ENCODE peak calls at places on chromosomes 12 and 14, in four cellular contexts. R, E, B and K are unnamed samples.

GRCh38 chr12:15971211-15971610 is 60.1 kb downstream of the DERA start:
- DNase-seq in E (no peak), R (no peak), B (no peak), K (no peak)

GRCh38 chr14:75234173-75234855 is 44.3 kb upstream of the FOS start:
- DNase-seq in E (no peak), B (peak; percentile 49), R (no peak), K (no peak)

GRCh38 chr12:123075591-123076171 is 75.2 kb downstream of the PITPNM2 start:
- DNase-seq in B (no peak), R (peak; percentile 81), E (no peak), K (peak; percentile 46)

GRCh38 chr12:12474931-12475485 is 87.7 kb downstream of the DUSP16 start:
- DNase-seq in R (no peak), E (no peak), B (peak; percentile 4), K (no peak)

GRCh38 chr14:21268612-21269251 is 510 bp downstream of the HNRNPC start:
- DNase-seq in B (no peak), E (peak; percentile 19), R (peak; percentile 62), K (no peak)

GRCh38 chr14:21039585-21040369 is 2.4 kb upstream of the RNASE7 start:
- DNase-seq in B (peak; percentile 40), E (peak; percentile 40), R (peak; percentile 85), K (no peak)

GRCh38 chr12:124744659-124745467 is 118.8 kb downstream of the SCARB1 start:
- DNase-seq in R (no peak), E (no peak), B (no peak), K (peak; percentile 57)

GRCh38 chr12:5655120-5655519 is 223.2 kb downstream of the NTF3 start:
- DNase-seq in B (no peak), R (no peak), E (no peak), K (no peak)

GRCh38 chr12:107207931-107208515 is 114.7 kb upstream of the CRY1 start:
- DNase-seq in E (no peak), R (no peak), B (no peak), K (no peak)

GRCh38 chr14:92317511-92317910 is 5.5 kb upstream of the SLC24A4 start:
- DNase-seq in B (peak; percentile 60), R (no peak), E (no peak), K (no peak)

GRCh38 chr12:6647083-6647604 is at the start of gene ACRBP:
- DNase-seq in B (peak; percentile 55), R (peak; percentile 88), E (peak; percentile 79), K (peak; percentile 79)

GRCh38 chr12:109053382-109054123 is 1.2 kb downstream of the USP30 start:
- DNase-seq in E (no peak), B (no peak), R (peak; percentile 1), K (no peak)

GRCh38 chr12:124641591-124641990 is 74.2 kb upstream of the NCOR2 start:
- DNase-seq in R (no peak), B (no peak), E (no peak), K (no peak)

GRCh38 chr14:59354666-59355065 is 110.5 kb downstream of the GPR135 start:
- DNase-seq in E (no peak), R (no peak), B (peak; percentile 76), K (no peak)

GRCh38 chr14:31420013-31420318 is 384 bp downstream of the HEATR5A start:
- DNase-seq in E (peak; percentile 75), B (no peak), R (peak; percentile 86), K (peak; percentile 68)

GRCh38 chr14:104353221-104353920 is 215.0 kb downstream of the KIF26A start:
- DNase-seq in R (no peak), E (no peak), B (no peak), K (no peak)

GRCh38 chr12:79127268-79127895 is 262.8 kb downstream of the SYT1 start:
- DNase-seq in E (no peak), B (peak; percentile 84), R (no peak), K (no peak)

GRCh38 chr14:76950043-76951020 is 78.2 kb downstream of the IRF2BPL start:
- DNase-seq in B (no peak), R (no peak), E (no peak), K (no peak)

GRCh38 chr12:112555621-112556233 is 137.0 kb downstream of the PTPN11 start:
- DNase-seq in R (no peak), B (no peak), E (no peak), K (no peak)

GRCh38 chr12:52945389-52946232 is 3.3 kb upstream of the KRT18 start:
- DNase-seq in B (peak; percentile 27), E (no peak), R (peak; percentile 86), K (no peak)

GRCh38 chr14:106831322-106831720 is 1304.9 kb downstream of the TMEM121 start:
- DNase-seq in E (no peak), B (no peak), R (no peak), K (no peak)

GRCh38 chr12:63942464-63943241 is 98.2 kb downstream of the SRGAP1 start:
- DNase-seq in E (no peak), B (no peak), R (no peak), K (no peak)

GRCh38 chr12:73057428-73057827 is 785.3 kb downstream of the TRHDE start:
- DNase-seq in B (no peak), E (no peak), R (no peak), K (no peak)

GRCh38 chr12:68269727-68270126 is 16.3 kb upstream of the IL22 start:
- DNase-seq in E (no peak), R (no peak), B (no peak), K (no peak)

GRCh38 chr12:1398673-1399072 is 195.7 kb downstream of the FBXL14 start:
- DNase-seq in B (peak; percentile 60), R (no peak), E (no peak), K (no peak)

GRCh38 chr12:124405592-124405991 is 110.7 kb downstream of the RFLNA start:
- DNase-seq in E (no peak), B (no peak), R (no peak), K (no peak)

GRCh38 chr12:114393569-114393968 is 12.4 kb downstream of the TBX5 start:
- DNase-seq in B (no peak), E (no peak), R (no peak), K (no peak)

GRCh38 chr14:91996951-91997371 is 42.9 kb downstream of the TRIP11 start:
- DNase-seq in E (peak; percentile 5), R (peak; percentile 28), B (peak; percentile 83), K (no peak)

GRCh38 chr12:11661491-11662085 is 12.1 kb downstream of the ETV6 start:
- DNase-seq in E (no peak), B (peak; percentile 41), R (no peak), K (no peak)

GRCh38 chr14:102930753-102931579 is 8.5 kb downstream of the AMN start:
- DNase-seq in E (no peak), B (peak; percentile 17), R (no peak), K (no peak)

GRCh38 chr12:54065677-54066076 is 12.0 kb downstream of the HOXC4 start:
- DNase-seq in E (no peak), R (no peak), B (no peak), K (no peak)

GRCh38 chr12:54060975-54061778 is 7.5 kb downstream of the HOXC4 start:
- DNase-seq in B (no peak), R (no peak), E (no peak), K (no peak)

GRCh38 chr12:54071942-54072341 is 18.3 kb downstream of the HOXC4 start:
- DNase-seq in R (no peak), E (no peak), B (no peak), K (no peak)

GRCh38 chr12:54068423-54069070 is 14.9 kb downstream of the HOXC4 start:
- DNase-seq in R (no peak), B (no peak), E (no peak), K (no peak)

DNA sequence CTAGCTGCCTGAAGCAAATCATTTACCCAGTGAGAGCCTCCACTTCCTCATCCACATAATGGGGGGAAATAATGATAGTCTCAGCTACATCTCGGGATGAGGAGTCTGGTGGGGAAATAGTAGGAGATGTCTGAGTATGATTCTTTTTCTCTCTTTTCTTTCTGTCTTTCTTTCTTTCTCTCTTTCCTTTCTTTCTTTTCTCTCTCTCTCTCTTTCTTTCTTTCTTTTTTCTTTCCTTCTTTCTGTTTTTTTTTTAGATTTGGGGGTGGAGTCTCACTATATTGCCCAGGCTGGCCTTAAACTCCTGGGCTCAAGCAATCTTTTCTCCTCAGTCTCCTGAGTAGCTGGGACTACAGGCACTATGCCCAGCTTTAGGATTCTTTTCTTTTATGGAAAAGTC is 12.8 kb downstream of the HOXC4 start:
- DNase-seq in E (no peak), B (no peak), R (no peak), K (no peak)
- TF ChIP-seq CTCF in E (no peak), B (no peak), R (no peak), K (no peak)

DNA sequence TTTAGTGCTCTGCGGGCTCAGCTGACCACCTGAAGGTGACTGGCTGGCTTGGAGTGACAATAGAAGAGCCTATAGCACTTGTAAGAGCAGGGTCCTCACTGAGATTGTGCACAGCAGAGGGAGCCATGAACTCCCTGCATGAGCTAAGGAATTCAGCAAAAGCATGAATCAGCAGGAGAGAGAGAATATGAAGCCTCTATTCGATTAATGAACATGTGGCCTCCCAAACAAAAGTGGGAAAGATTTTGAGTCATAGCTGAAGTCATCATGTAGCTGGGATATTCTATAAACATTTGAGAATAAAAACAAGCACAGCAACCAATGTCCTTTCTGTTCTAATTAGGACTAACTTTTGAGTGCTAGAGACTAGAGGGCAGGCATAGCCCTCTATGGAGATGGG is 626.6 kb downstream of the DIO2 start:
- DNase-seq in R (peak; percentile 26), E (no peak), B (peak; percentile 70), K (no peak)
- TF ChIP-seq CTCF in R (peak; percentile 29), E (no peak), B (peak; percentile 57), K (no peak)

GRCh38 chr14:69316449-69317391 is 56.8 kb downstream of the GALNT16 start:
- DNase-seq in E (no peak), B (peak; percentile 97), R (no peak), K (no peak)
- TF ChIP-seq CTCF in E (no peak), B (no peak), R (no peak), K (no peak)

DNA sequence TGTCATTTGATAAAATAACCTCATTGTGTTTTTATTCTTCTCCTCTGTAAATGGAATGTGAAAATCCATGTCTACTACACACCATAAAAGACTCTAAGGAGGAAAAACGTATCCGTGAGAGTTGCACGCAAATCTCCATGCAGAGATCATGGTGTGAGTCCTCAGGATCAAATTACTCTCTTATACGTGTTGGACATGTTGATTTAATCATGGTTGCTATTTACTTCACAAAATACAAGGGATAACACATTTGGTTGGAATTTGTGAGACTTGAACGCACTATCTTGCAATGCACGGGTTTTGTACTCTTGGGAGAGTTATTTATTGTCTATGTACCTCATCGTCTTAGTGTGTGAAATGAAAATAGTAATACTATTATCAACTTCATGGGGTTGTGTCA is 128.0 kb upstream of the RASSF8 start:
- DNase-seq in B (peak; percentile 80), E (no peak), R (no peak), K (no peak)
- TF ChIP-seq CTCF in B (no peak), E (no peak), R (no peak), K (no peak)

GRCh38 chr12:32949815-32950214 is 53.2 kb upstream of the PKP2 start:
- DNase-seq in R (no peak), B (no peak), E (no peak), K (no peak)

GRCh38 chr12:32946504-32947131 is 50.0 kb upstream of the PKP2 start:
- DNase-seq in E (no peak), B (no peak), R (no peak), K (no peak)

GRCh38 chr12:32944195-32944594 is 47.6 kb upstream of the PKP2 start:
- DNase-seq in B (no peak), E (no peak), R (no peak), K (no peak)

GRCh38 chr12:32947203-32947795 is 50.7 kb upstream of the PKP2 start:
- DNase-seq in R (peak; percentile 59), E (no peak), B (no peak), K (no peak)
- TF ChIP-seq CTCF in R (peak; percentile 8), E (no peak), B (no peak), K (no peak)

GRCh38 chr12:29427964-29428363 is 47.0 kb upstream of the ERGIC2 start:
- DNase-seq in E (no peak), B (no peak), R (no peak), K (no peak)
- TF ChIP-seq CTCF in E (peak; percentile 30), B (no peak), R (peak; percentile 48), K (no peak)

GRCh38 chr12:62726471-62726980 is 208.4 kb downstream of the PPM1H start:
- DNase-seq in R (no peak), B (no peak), E (no peak), K (no peak)
- TF ChIP-seq CTCF in R (no peak), B (no peak), E (no peak), K (no peak)